ENCODE peak calls at places on chromosomes 11 and 22, in six cellular contexts. H is brain microvascular endothelial cell, T is adrenal gland, G is body of pancreas, R is uterus, A is Peyer's patch. U is an unnamed sample.

GRCh38 chr11:15006139-15006759 is 34.1 kb upstream of the CALCA start:
- DNase-seq in A (no peak), T (no peak), H (peak; percentile 34), G (no peak), R (no peak), U (no peak)

GRCh38 chr11:11992257-11992690 is 16.2 kb downstream of the DKK3 start:
- DNase-seq in T (peak; percentile 56), R (no peak), A (no peak), H (peak; percentile 54), G (no peak), U (no peak)

GRCh38 chr11:60125962-60126585 is 37.6 kb downstream of the MS4A2 start:
- DNase-seq in T (no peak), G (no peak), R (no peak), H (no peak), A (no peak), U (no peak)

GRCh38 chr11:69854719-69855118 is 35.5 kb upstream of the FGF3 start:
- DNase-seq in G (no peak), T (no peak), R (no peak), A (no peak), H (peak; percentile 78), U (no peak)

GRCh38 chr11:66856496-66857233 is at the start of gene LRFN4:
- DNase-seq in T (no peak), G (no peak), A (no peak), H (no peak), R (no peak), U (no peak)

GRCh38 chr11:11982461-11982860 is 26.0 kb downstream of the DKK3 start:
- DNase-seq in T (no peak), H (no peak), A (no peak), G (no peak), R (peak; percentile 8), U (no peak)

GRCh38 chr11:102603091-102603490 is 22.0 kb downstream of the MMP20 start:
- DNase-seq in T (no peak), A (no peak), H (peak; percentile 76), G (peak; percentile 19), R (no peak), U (no peak)

GRCh38 chr22:32880531-32880905 is 79.0 kb downstream of the TIMP3 start:
- DNase-seq in A (no peak), G (no peak), H (no peak), R (no peak), T (no peak), U (peak; percentile 36)

GRCh38 chr11:64726211-64726641 is 3.2 kb upstream of the NRXN2 start:
- DNase-seq in G (no peak), H (no peak), A (no peak), R (no peak), T (no peak), U (peak; percentile 22)

GRCh38 chr22:26174280-26174679 is 5.0 kb downstream of the SEZ6L start:
- DNase-seq in R (no peak), G (no peak), H (no peak), A (no peak), T (peak; percentile 74), U (no peak)

GRCh38 chr22:38935023-38935422 is 22.4 kb upstream of the APOBEC3A start:
- DNase-seq in R (no peak), A (peak; percentile 99), T (peak; percentile 90), H (no peak), G (peak; percentile 98), U (no peak)

GRCh38 chr11:2235588-2236326 is 34.6 kb downstream of the ASCL2 start:
- DNase-seq in H (no peak), A (no peak), T (no peak), G (no peak), R (no peak), U (no peak)

GRCh38 chr11:19656140-19656541 is 56.5 kb upstream of the NAV2 start:
- DNase-seq in T (no peak), A (no peak), H (no peak), G (no peak), R (no peak), U (no peak)

GRCh38 chr11:16876053-16876752 is 137.8 kb downstream of the C11orf58 start:
- DNase-seq in A (no peak), R (no peak), T (no peak), H (no peak), G (no peak), U (no peak)

GRCh38 chr11:71188886-71189767 is 63.2 kb downstream of the SHANK2 start:
- DNase-seq in R (no peak), G (no peak), A (peak; percentile 34), H (no peak), T (no peak), U (no peak)

GRCh38 chr11:44417756-44418437 is 108.0 kb upstream of the ALX4 start:
- DNase-seq in R (no peak), A (no peak), T (no peak), H (no peak), G (no peak), U (no peak)

GRCh38 chr11:106446961-106447360 is 369.5 kb downstream of the AASDHPPT start:
- DNase-seq in G (no peak), H (no peak), A (no peak), T (no peak), R (no peak), U (no peak)

GRCh38 chr11:74636633-74637184 is 44.3 kb downstream of the POLD3 start:
- DNase-seq in R (no peak), A (no peak), H (peak; percentile 58), G (no peak), T (no peak), U (no peak)

GRCh38 chr11:33000181-33000580 is 15.5 kb upstream of the DEPDC7 start:
- DNase-seq in A (no peak), R (no peak), H (peak; percentile 80), T (no peak), G (no peak), U (no peak)

GRCh38 chr11:10373929-10374328 is 69.1 kb downstream of the ADM start:
- DNase-seq in G (no peak), A (no peak), T (no peak), R (no peak), H (no peak), U (no peak)

DNA sequence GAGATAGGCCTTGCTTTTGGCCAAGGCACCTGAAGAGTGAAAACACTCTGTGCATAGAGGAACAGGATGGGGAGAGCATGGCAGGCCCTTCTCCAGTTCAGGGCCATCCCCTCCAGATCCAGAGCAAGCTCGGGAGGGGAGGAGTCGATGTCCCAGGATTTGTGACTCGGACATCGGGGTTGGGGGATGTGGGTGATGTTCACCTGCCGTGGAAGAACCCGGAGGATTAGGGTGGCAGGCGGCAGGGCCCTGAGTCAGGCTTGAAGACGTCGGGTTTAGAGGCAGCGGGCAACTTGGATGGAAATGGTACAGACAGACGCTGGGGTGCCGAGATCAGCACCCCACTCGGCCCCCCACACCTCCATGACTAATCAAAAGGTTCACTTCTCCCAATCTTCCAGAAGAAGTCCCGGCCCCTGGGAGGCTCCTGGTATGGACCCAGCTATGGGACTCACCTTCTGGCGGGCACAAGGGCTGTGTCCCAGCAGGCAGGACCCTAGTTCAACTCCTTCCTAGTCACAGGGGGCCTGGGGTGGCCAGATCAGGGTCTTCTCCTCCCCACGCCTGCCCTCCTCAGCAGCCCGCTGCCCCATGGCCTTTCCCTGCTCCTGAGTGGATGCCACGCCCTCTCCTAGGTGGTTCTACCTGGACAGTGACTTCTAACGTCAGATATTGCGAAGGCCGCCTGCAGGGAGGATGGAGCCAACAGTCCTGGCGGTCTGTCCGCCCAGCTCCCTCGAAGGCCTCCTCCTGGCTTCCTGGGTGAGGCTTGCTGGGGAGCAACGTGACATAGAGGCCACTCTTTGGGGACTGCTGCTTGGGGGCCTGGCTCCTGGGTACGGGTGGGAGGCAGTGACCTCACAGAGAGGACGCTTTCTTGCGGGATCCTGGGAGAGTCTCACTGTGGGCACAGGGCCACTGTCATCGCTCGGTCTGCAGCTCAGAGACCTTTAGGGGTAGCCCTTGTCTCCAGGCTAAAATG is 792.5 kb downstream of the BRD1 start:
- DNase-seq in H (no peak), R (no peak), T (no peak), A (no peak), G (no peak), U (no peak)
- H3K36me3 ChIP-seq in H (no peaks in the 10 kb centered on the region), R (no peaks in the 10 kb centered on the region), T (no peaks in the 10 kb centered on the region), A (no peaks in the 10 kb centered on the region), G (no peaks in the 10 kb centered on the region), U (no peaks in the 10 kb centered on the region)

GRCh38 chr22:37167176-37167980 is 17.7 kb upstream of the IL2RB start:
- DNase-seq in H (no peak), G (peak; percentile 2), A (peak; percentile 48), T (no peak), R (no peak), U (peak; percentile 4)
- H3K4me3 ChIP-seq in H (no peak overlapping the region), G (no peak overlapping the region), A (no peak overlapping the region), T (no peak overlapping the region), R (no peak overlapping the region), U (no peak overlapping the region)

DNA sequence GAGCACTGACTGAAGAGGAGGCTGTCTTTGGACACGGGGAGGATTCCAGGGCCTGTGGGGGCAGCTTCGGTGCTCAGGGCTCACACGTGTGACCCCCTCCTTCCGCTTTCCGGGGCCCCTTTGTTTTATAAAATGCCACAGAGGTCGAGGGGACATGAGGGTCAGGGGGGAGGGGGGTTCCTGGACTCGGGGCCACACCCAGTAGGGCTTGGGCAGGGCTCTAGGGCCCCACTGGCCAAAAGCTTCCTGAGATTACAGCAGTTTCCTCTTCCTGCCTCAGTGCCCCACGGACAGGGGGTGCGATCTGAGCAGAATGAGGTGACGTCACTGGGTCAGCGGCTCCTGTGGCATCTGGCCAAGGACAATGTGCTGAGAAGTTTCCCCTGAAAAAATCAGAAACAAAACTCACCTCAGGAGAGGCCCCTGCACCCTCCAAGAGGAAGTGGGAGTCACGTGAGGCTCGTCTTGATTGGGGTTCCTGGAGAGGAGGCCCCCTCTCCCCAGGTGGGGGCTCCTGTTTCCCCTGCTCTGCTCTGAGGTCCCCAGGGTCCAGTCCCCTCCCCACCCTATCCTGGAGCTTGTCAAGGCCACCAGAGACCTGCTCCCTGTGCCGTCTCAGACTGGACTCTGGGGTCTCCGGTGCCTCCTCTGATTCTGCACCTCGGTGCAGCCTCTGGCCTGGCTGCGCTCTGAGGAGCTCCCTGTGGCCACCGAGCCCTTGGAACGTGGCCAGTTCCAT is 6.4 kb upstream of the IFITM3 start:
- DNase-seq in G (peak; percentile 83), A (peak; percentile 70), H (peak; percentile 59), R (peak; percentile 94), T (peak; percentile 95), U (peak; percentile 93)
- H3K27ac ChIP-seq in G (peak overlapping the region; percentile 81), A (peak overlapping the region; percentile 87), H (peak overlapping the region; percentile 56), R (peak overlapping the region; percentile 98), T (peak overlapping the region; percentile 84), U (peak overlapping the region; percentile 84)

GRCh38 chr11:116851631-116852030 is 14.2 kb upstream of the APOA1 start:
- DNase-seq in H (no peak), G (no peak), A (no peak), T (no peak), R (no peak), U (no peak)

GRCh38 chr11:116849060-116849459 is 11.6 kb upstream of the APOA1 start:
- DNase-seq in G (no peak), T (no peak), A (no peak), R (no peak), H (no peak), U (no peak)

GRCh38 chr11:116852261-116853125 is 15.1 kb upstream of the APOA1 start:
- DNase-seq in A (peak; percentile 64), R (peak; percentile 40), T (no peak), H (no peak), G (no peak), U (peak; percentile 69)

GRCh38 chr11:116847612-116848011 is 10.2 kb upstream of the APOA1 start:
- DNase-seq in T (no peak), H (no peak), G (no peak), A (no peak), R (no peak), U (no peak)

DNA sequence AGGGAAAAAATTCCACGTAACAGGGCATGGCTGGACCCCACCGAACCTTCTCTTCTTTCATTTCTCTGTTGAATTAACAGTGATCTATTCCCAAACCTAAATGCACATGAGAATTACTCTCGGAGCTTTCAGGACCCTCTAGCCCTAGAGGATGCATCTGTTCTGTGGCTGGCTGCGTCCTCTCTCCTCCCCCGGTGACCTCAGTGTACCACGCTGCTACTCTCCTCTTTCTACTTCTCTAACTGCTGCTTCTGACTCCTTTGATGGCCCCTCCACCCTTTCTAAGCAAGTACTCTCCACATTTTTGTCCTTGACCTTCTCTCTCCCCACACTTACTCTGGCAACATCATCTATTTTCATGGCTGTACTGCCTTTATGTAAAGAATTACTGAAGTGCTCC is 12.1 kb upstream of the APOA1 start:
- DNase-seq in R (no peak), G (no peak), T (no peak), A (no peak), H (no peak), U (no peak)
- H3K36me3 ChIP-seq in R (no peaks in the 10 kb centered on the region), G (peaks cover 19% of the 10 kb centered on the region), T (no peaks in the 10 kb centered on the region), A (no peaks in the 10 kb centered on the region), H (peaks cover 10% of the 10 kb centered on the region), U (no peaks in the 10 kb centered on the region)

U was measured in ovary.